ENCODE peak calls at places on chromosomes 2 and 18, in ten cellular contexts. G is T-helper 9 cell; T is glutamatergic neuron; Y is EH; D is mammary epithelial cell; F is pons; U is activated naive CD8-positive, alpha-beta T cell treated with anti-CD3 and anti-CD28 coated beads, Interleukin-2, amount 50 U/mL, for 16 hours; K is mucosa of gallbladder; H is RKO; E is H9. A is an unnamed sample.
A peak's percentile ranks its signal among the peaks of the same experiment; 100 is the strongest.

GRCh38 chr2:102442967-102443828 is 20.2 kb downstream of the IL18RAP start:
- DNase-seq in G (peak; percentile 12), T (no peak), Y (peak; percentile 30), D (peak; percentile 35), F (peak; percentile 43), U (peak; percentile 24), K (peak; percentile 41), H (peak; percentile 37), E (no peak), A (no peak)

GRCh38 chr2:127015106-127015910 is 91.6 kb downstream of the BIN1 start:
- DNase-seq in G (no peak), T (no peak), Y (no peak), D (no peak), F (no peak), U (no peak), K (no peak), H (no peak), E (no peak), A (no peak)

GRCh38 chr18:79507546-79508480 is 112.1 kb downstream of the NFATC1 start:
- DNase-seq in G (no peak), T (peak; percentile 12), Y (peak; percentile 51), D (no peak), F (peak; percentile 63), U (no peak), K (peak; percentile 72), H (no peak), E (no peak), A (no peak)

GRCh38 chr2:75491129-75491753 is 69.5 kb downstream of the EVA1A start:
- DNase-seq in G (no peak), T (no peak), Y (no peak), D (no peak), F (no peak), U (no peak), K (no peak), H (no peak), E (no peak), A (no peak)

GRCh38 chr18:78538669-78539440 is 440.8 kb upstream of the SALL3 start:
- DNase-seq in G (no peak), T (no peak), Y (no peak), D (no peak), F (no peak), U (no peak), K (no peak), H (no peak), E (no peak), A (no peak)

GRCh38 chr18:9421096-9421495 is 54.2 kb upstream of the RALBP1 start:
- DNase-seq in G (no peak), T (no peak), Y (no peak), D (no peak), F (no peak), U (no peak), K (no peak), H (no peak), E (no peak), A (no peak)

GRCh38 chr2:73069855-73070650 is 1.5 kb downstream of the SFXN5 start:
- DNase-seq in G (no peak), T (no peak), Y (peak; percentile 25), D (peak; percentile 26), F (no peak), U (no peak), K (no peak), H (peak; percentile 48), E (no peak), A (no peak)

GRCh38 chr2:174959787-174960186 is 45.4 kb downstream of the CHN1 start:
- DNase-seq in G (no peak), T (peak; percentile 25), Y (peak; percentile 51), D (no peak), F (no peak), U (no peak), K (no peak), H (no peak), E (no peak), A (no peak)

GRCh38 chr2:176934869-176935415 is 277.7 kb upstream of the HNRNPA3 start:
- DNase-seq in G (no peak), T (no peak), Y (peak; percentile 1), D (no peak), F (no peak), U (no peak), K (no peak), H (no peak), E (no peak), A (no peak)

GRCh38 chr2:224925066-224925821 is 117.0 kb downstream of the DOCK10 start:
- DNase-seq in G (no peak), T (no peak), Y (no peak), D (no peak), F (no peak), U (no peak), K (no peak), H (no peak), E (no peak), A (no peak)

GRCh38 chr2:107588960-107589542 is 237.6 kb upstream of the RGPD4 start:
- DNase-seq in G (no peak), T (no peak), Y (peak; percentile 56), D (no peak), F (no peak), U (no peak), K (no peak), H (no peak), E (no peak), A (no peak)

GRCh38 chr2:62406573-62407043 is 99.4 kb downstream of the TMEM17 start:
- DNase-seq in G (no peak), T (no peak), Y (peak; percentile 11), D (peak; percentile 6), F (no peak), U (no peak), K (peak; percentile 29), H (no peak), E (no peak), A (no peak)

GRCh38 chr2:48450936-48451602 is 78.9 kb upstream of the STON1 start:
- DNase-seq in G (no peak), T (no peak), Y (no peak), D (no peak), F (no peak), U (no peak), K (no peak), H (no peak), E (no peak), A (no peak)

GRCh38 chr18:5894613-5895299 is 566 bp downstream of the TMEM200C start:
- DNase-seq in G (no peak), T (peak; percentile 60), Y (peak; percentile 1), D (no peak), F (no peak), U (no peak), K (no peak), H (no peak), E (peak; percentile 55), A (no peak)

GRCh38 chr2:150624001-150624401 is 136.5 kb upstream of the RND3 start:
- DNase-seq in G (no peak), T (no peak), Y (peak; percentile 44), D (no peak), F (no peak), U (no peak), K (no peak), H (no peak), E (no peak), A (no peak)

GRCh38 chr2:64727843-64728463 is 74.2 kb upstream of the SERTAD2 start:
- DNase-seq in G (no peak), T (no peak), Y (peak; percentile 15), D (no peak), F (no peak), U (no peak), K (no peak), H (no peak), E (peak; percentile 31), A (no peak)

GRCh38 chr2:73103018-73103542 is 9.7 kb downstream of the RAB11FIP5 start:
- DNase-seq in G (no peak), T (no peak), Y (peak; percentile 41), D (no peak), F (no peak), U (no peak), K (no peak), H (no peak), E (no peak), A (no peak)

GRCh38 chr2:145975406-145975805 is 1455.5 kb upstream of the ZEB2 start:
- DNase-seq in G (no peak), T (no peak), Y (peak; percentile 31), D (no peak), F (no peak), U (no peak), K (no peak), H (no peak), E (no peak), A (no peak)

GRCh38 chr18:9322730-9323129 is 11.8 kb upstream of the TWSG1 start:
- DNase-seq in G (no peak), T (no peak), Y (no peak), D (no peak), F (no peak), U (no peak), K (no peak), H (no peak), E (no peak), A (no peak)

GRCh38 chr2:30679416-30680088 is 127.7 kb downstream of the CAPN13 start:
- DNase-seq in G (no peak), T (no peak), Y (peak; percentile 30), D (no peak), F (peak; percentile 40), U (no peak), K (peak; percentile 3), H (peak; percentile 26), E (no peak), A (no peak)

GRCh38 chr2:30757737-30758136 is 49.5 kb downstream of the CAPN13 start:
- DNase-seq in G (no peak), T (no peak), Y (no peak), D (no peak), F (no peak), U (no peak), K (no peak), H (no peak), E (no peak), A (no peak)

GRCh38 chr2:100625731-100626130 is 62.9 kb downstream of the PDCL3 start:
- DNase-seq in G (no peak), T (no peak), Y (no peak), D (no peak), F (no peak), U (no peak), K (no peak), H (no peak), E (peak; percentile 15), A (no peak)

A was measured in iPS DF 19.7.